ENCODE peak calls at places on chromosomes 2 and 18, in four cellular contexts. One of them, this sample, is unnamed.

GRCh38 chr18:41320090-41320489 is 634.9 kb upstream of the PIK3C3 start:
- DNase-seq in mesothelial cell of epicardium: no peak
- DNase-seq in endothelial cell: no peak
- DNase-seq in left ventricle myocardium inferior: no peak
- DNase-seq in this sample: no peak

GRCh38 chr2:176521860-176522259 is 252.6 kb downstream of the MTX2 start:
- DNase-seq in mesothelial cell of epicardium: no peak
- DNase-seq in endothelial cell: no peak
- DNase-seq in left ventricle myocardium inferior: no peak
- DNase-seq in this sample: no peak

GRCh38 chr18:45255142-45255890 is 360.0 kb upstream of the SLC14A2 start:
- DNase-seq in mesothelial cell of epicardium: no peak
- DNase-seq in endothelial cell: no peak
- DNase-seq in left ventricle myocardium inferior: no peak
- DNase-seq in this sample: no peak

GRCh38 chr2:239803102-239803763 is 221.9 kb downstream of the NDUFA10 start:
- DNase-seq in mesothelial cell of epicardium: no peak
- DNase-seq in endothelial cell: no peak
- DNase-seq in left ventricle myocardium inferior: no peak
- DNase-seq in this sample: no peak

GRCh38 chr2:61707984-61708852 is 145.6 kb downstream of the FAM161A start:
- DNase-seq in mesothelial cell of epicardium: no peak
- DNase-seq in endothelial cell: no peak
- DNase-seq in left ventricle myocardium inferior: no peak
- DNase-seq in this sample: no peak

GRCh38 chr2:69830045-69830905 is 815 bp downstream of the GMCL1 start:
- DNase-seq in mesothelial cell of epicardium: no peak
- DNase-seq in endothelial cell: peak
- DNase-seq in left ventricle myocardium inferior: peak
- DNase-seq in this sample: peak

GRCh38 chr2:99648115-99648850 is 158.5 kb upstream of the REV1 start:
- DNase-seq in mesothelial cell of epicardium: no peak
- DNase-seq in endothelial cell: no peak
- DNase-seq in left ventricle myocardium inferior: no peak
- DNase-seq in this sample: no peak

GRCh38 chr2:151973013-151973900 is 125.6 kb downstream of the CACNB4 start:
- DNase-seq in mesothelial cell of epicardium: no peak
- DNase-seq in endothelial cell: no peak
- DNase-seq in left ventricle myocardium inferior: no peak
- DNase-seq in this sample: no peak

GRCh38 chr2:131584940-131585339 is 57.3 kb downstream of the CCDC74A start:
- DNase-seq in mesothelial cell of epicardium: no peak
- DNase-seq in endothelial cell: no peak
- DNase-seq in left ventricle myocardium inferior: no peak
- DNase-seq in this sample: no peak

GRCh38 chr2:207122914-207123744 is 42.6 kb downstream of the KLF7 start:
- DNase-seq in mesothelial cell of epicardium: no peak
- DNase-seq in endothelial cell: no peak
- DNase-seq in left ventricle myocardium inferior: no peak
- DNase-seq in this sample: no peak

GRCh38 chr2:227411320-227411989 is 23.7 kb upstream of the SCYGR1 start:
- DNase-seq in mesothelial cell of epicardium: no peak
- DNase-seq in endothelial cell: no peak
- DNase-seq in left ventricle myocardium inferior: no peak
- DNase-seq in this sample: no peak

GRCh38 chr18:7516505-7517117 is 50.5 kb upstream of the PTPRM start:
- DNase-seq in mesothelial cell of epicardium: no peak
- DNase-seq in endothelial cell: no peak
- DNase-seq in left ventricle myocardium inferior: no peak
- DNase-seq in this sample: no peak

GRCh38 chr18:30618567-30618966 is 424.0 kb downstream of the DSC3 start:
- DNase-seq in mesothelial cell of epicardium: no peak
- DNase-seq in endothelial cell: no peak
- DNase-seq in left ventricle myocardium inferior: no peak
- DNase-seq in this sample: no peak

GRCh38 chr2:203395858-203396257 is 67.7 kb downstream of the ABI2 start:
- DNase-seq in mesothelial cell of epicardium: no peak
- DNase-seq in endothelial cell: no peak
- DNase-seq in left ventricle myocardium inferior: no peak
- DNase-seq in this sample: no peak

GRCh38 chr18:56009451-56009850 is 421.5 kb upstream of the TCF4 start:
- DNase-seq in mesothelial cell of epicardium: no peak
- DNase-seq in endothelial cell: no peak
- DNase-seq in left ventricle myocardium inferior: no peak
- DNase-seq in this sample: no peak

GRCh38 chr2:43370705-43371104 is 144.3 kb upstream of the ZFP36L2 start:
- DNase-seq in mesothelial cell of epicardium: no peak
- DNase-seq in endothelial cell: no peak
- DNase-seq in left ventricle myocardium inferior: no peak
- DNase-seq in this sample: no peak

GRCh38 chr2:62281661-62282060 is 85.7 kb downstream of the B3GNT2 start:
- DNase-seq in mesothelial cell of epicardium: no peak
- DNase-seq in endothelial cell: no peak
- DNase-seq in left ventricle myocardium inferior: no peak
- DNase-seq in this sample: no peak

GRCh38 chr2:239721531-239721930 is 303.6 kb downstream of the NDUFA10 start:
- DNase-seq in mesothelial cell of epicardium: no peak
- DNase-seq in endothelial cell: no peak
- DNase-seq in left ventricle myocardium inferior: no peak
- DNase-seq in this sample: no peak

GRCh38 chr2:201366166-201366565 is 9.0 kb upstream of the FLACC1 start:
- DNase-seq in mesothelial cell of epicardium: no peak
- DNase-seq in endothelial cell: no peak
- DNase-seq in left ventricle myocardium inferior: no peak
- DNase-seq in this sample: no peak

GRCh38 chr18:54717673-54718435 is 110.4 kb upstream of the RAB27B start:
- DNase-seq in mesothelial cell of epicardium: no peak
- DNase-seq in endothelial cell: peak
- DNase-seq in left ventricle myocardium inferior: no peak
- DNase-seq in this sample: no peak
- TF ChIP-seq CTCF in mesothelial cell of epicardium: no peak
- TF ChIP-seq CTCF in endothelial cell: no peak
- TF ChIP-seq CTCF in left ventricle myocardium inferior: no peak
- TF ChIP-seq CTCF in this sample: no peak

GRCh38 chr2:136257893-136258292 is 139.9 kb upstream of the CXCR4 start:
- DNase-seq in mesothelial cell of epicardium: no peak
- DNase-seq in endothelial cell: no peak
- DNase-seq in left ventricle myocardium inferior: no peak
- DNase-seq in this sample: no peak
- TF ChIP-seq CTCF in mesothelial cell of epicardium: no peak
- TF ChIP-seq CTCF in endothelial cell: no peak
- TF ChIP-seq CTCF in left ventricle myocardium inferior: no peak
- TF ChIP-seq CTCF in this sample: no peak

DNA sequence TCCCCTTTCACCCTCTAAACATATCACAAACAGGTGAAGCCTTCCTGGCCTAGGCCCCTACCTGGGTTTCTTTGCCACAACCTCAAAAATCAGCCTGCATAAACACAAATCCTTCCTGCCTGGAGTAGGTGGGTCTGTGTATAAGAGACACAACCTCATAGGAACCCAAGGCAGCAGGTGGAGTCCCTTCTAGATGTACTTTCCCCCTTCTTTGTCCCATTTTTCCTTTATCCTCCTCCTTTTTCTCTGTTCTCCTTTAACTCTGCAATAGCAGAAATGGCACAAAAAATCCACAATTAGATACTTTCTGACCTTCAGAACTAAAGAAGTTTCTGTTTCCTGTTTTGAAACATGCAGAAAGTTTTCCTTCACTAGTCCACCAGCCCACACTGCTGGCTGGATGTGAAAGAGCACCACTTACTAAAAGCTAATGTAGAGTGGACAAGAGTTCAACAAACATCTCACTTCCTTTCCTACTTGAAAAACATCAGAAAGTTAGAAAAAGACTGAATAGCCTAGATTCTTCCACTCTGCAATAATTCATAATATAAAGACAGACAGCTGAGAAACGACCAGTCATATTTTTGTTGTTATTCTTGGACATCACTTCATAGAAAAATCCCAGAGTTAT is 11.2 kb downstream of the SLC40A1 start:
- DNase-seq in mesothelial cell of epicardium: no peak
- DNase-seq in endothelial cell: no peak
- DNase-seq in left ventricle myocardium inferior: no peak
- DNase-seq in this sample: no peak
- TF ChIP-seq CTCF in mesothelial cell of epicardium: no peak
- TF ChIP-seq CTCF in endothelial cell: no peak
- TF ChIP-seq CTCF in left ventricle myocardium inferior: no peak
- TF ChIP-seq CTCF in this sample: no peak

GRCh38 chr18:23825496-23825895 is 136.2 kb downstream of the LAMA3 start:
- DNase-seq in mesothelial cell of epicardium: no peak
- DNase-seq in endothelial cell: no peak
- DNase-seq in left ventricle myocardium inferior: no peak
- DNase-seq in this sample: no peak

GRCh38 chr18:23825978-23826405 is 136.7 kb downstream of the LAMA3 start:
- DNase-seq in mesothelial cell of epicardium: no peak
- DNase-seq in endothelial cell: no peak
- DNase-seq in left ventricle myocardium inferior: peak
- DNase-seq in this sample: no peak

GRCh38 chr18:23824704-23825103 is 135.5 kb downstream of the LAMA3 start:
- DNase-seq in mesothelial cell of epicardium: no peak
- DNase-seq in endothelial cell: no peak
- DNase-seq in left ventricle myocardium inferior: no peak
- DNase-seq in this sample: no peak

GRCh38 chr18:23822590-23823385 is 133.5 kb downstream of the LAMA3 start:
- DNase-seq in mesothelial cell of epicardium: no peak
- DNase-seq in endothelial cell: no peak
- DNase-seq in left ventricle myocardium inferior: no peak
- DNase-seq in this sample: no peak

GRCh38 chr18:23824235-23824634 is 135.0 kb downstream of the LAMA3 start:
- DNase-seq in mesothelial cell of epicardium: no peak
- DNase-seq in endothelial cell: no peak
- DNase-seq in left ventricle myocardium inferior: no peak
- DNase-seq in this sample: no peak
- TF ChIP-seq CTCF in mesothelial cell of epicardium: no peak
- TF ChIP-seq CTCF in endothelial cell: no peak
- TF ChIP-seq CTCF in left ventricle myocardium inferior: peak
- TF ChIP-seq CTCF in this sample: no peak

This sample was measured in progenitor cell of endocrine pancreas.